ENCODE peak calls at places on chromosomes 16 and 17, in six cellular contexts. One of them, this sample, is unnamed. For H3K27me3, the result is how much of the 10 kb centered on the place peaks cover.

GRCh38 chr17:55727275-55727674 is 4.6 kb upstream of the TMEM100 start:
- DNase-seq in CD4-positive, alpha-beta T cell: no peak
- DNase-seq in adipocyte: no peak
- DNase-seq in ovary: no peak
- DNase-seq in kidney epithelial cell: no peak
- DNase-seq in tibial artery: no peak
- DNase-seq in this sample: no peak

GRCh38 chr16:11329080-11329491 is 16.2 kb upstream of the RMI2 start:
- DNase-seq in CD4-positive, alpha-beta T cell: no peak
- DNase-seq in adipocyte: peak
- DNase-seq in ovary: no peak
- DNase-seq in kidney epithelial cell: no peak
- DNase-seq in tibial artery: no peak
- DNase-seq in this sample: no peak

GRCh38 chr17:19448341-19449268 is 37.6 kb downstream of the RNF112 start:
- DNase-seq in CD4-positive, alpha-beta T cell: no peak
- DNase-seq in adipocyte: peak
- DNase-seq in ovary: no peak
- DNase-seq in kidney epithelial cell: peak
- DNase-seq in tibial artery: peak
- DNase-seq in this sample: no peak

GRCh38 chr16:86026916-86027315 is 128.0 kb downstream of the IRF8 start:
- DNase-seq in CD4-positive, alpha-beta T cell: no peak
- DNase-seq in adipocyte: no peak
- DNase-seq in ovary: no peak
- DNase-seq in kidney epithelial cell: no peak
- DNase-seq in tibial artery: peak
- DNase-seq in this sample: no peak

GRCh38 chr16:5490499-5490898 is 392.9 kb upstream of the EEF2KMT start:
- DNase-seq in CD4-positive, alpha-beta T cell: no peak
- DNase-seq in adipocyte: no peak
- DNase-seq in ovary: no peak
- DNase-seq in kidney epithelial cell: no peak
- DNase-seq in tibial artery: no peak
- DNase-seq in this sample: peak

GRCh38 chr17:57595942-57596695 is 149.0 kb downstream of the CCDC182 start:
- DNase-seq in CD4-positive, alpha-beta T cell: no peak
- DNase-seq in adipocyte: no peak
- DNase-seq in ovary: peak
- DNase-seq in kidney epithelial cell: no peak
- DNase-seq in tibial artery: no peak
- DNase-seq in this sample: no peak

GRCh38 chr17:17712268-17712924 is 31.1 kb downstream of the RAI1 start:
- DNase-seq in CD4-positive, alpha-beta T cell: no peak
- DNase-seq in adipocyte: peak
- DNase-seq in ovary: no peak
- DNase-seq in kidney epithelial cell: no peak
- DNase-seq in tibial artery: no peak
- DNase-seq in this sample: no peak

GRCh38 chr16:86515420-86515779 is 5.1 kb downstream of the FOXF1 start:
- DNase-seq in CD4-positive, alpha-beta T cell: no peak
- DNase-seq in adipocyte: no peak
- DNase-seq in ovary: no peak
- DNase-seq in kidney epithelial cell: no peak
- DNase-seq in tibial artery: no peak
- DNase-seq in this sample: no peak

GRCh38 chr17:47745037-47745380 is 12.0 kb downstream of the TBX21 start:
- DNase-seq in CD4-positive, alpha-beta T cell: no peak
- DNase-seq in adipocyte: no peak
- DNase-seq in ovary: no peak
- DNase-seq in kidney epithelial cell: no peak
- DNase-seq in tibial artery: no peak
- DNase-seq in this sample: no peak

GRCh38 chr16:7303014-7303676 is 29.5 kb upstream of the RBFOX1 start:
- DNase-seq in CD4-positive, alpha-beta T cell: no peak
- DNase-seq in adipocyte: no peak
- DNase-seq in ovary: peak
- DNase-seq in kidney epithelial cell: no peak
- DNase-seq in tibial artery: no peak
- DNase-seq in this sample: no peak

GRCh38 chr17:47207143-47208067 is 1.7 kb upstream of the MYL4 start:
- DNase-seq in CD4-positive, alpha-beta T cell: no peak
- DNase-seq in adipocyte: no peak
- DNase-seq in ovary: no peak
- DNase-seq in kidney epithelial cell: no peak
- DNase-seq in tibial artery: no peak
- DNase-seq in this sample: no peak

GRCh38 chr17:3925684-3926537 is 9.6 kb upstream of the P2RX1 start:
- DNase-seq in CD4-positive, alpha-beta T cell: no peak
- DNase-seq in adipocyte: no peak
- DNase-seq in ovary: no peak
- DNase-seq in kidney epithelial cell: no peak
- DNase-seq in tibial artery: no peak
- DNase-seq in this sample: no peak

DNA sequence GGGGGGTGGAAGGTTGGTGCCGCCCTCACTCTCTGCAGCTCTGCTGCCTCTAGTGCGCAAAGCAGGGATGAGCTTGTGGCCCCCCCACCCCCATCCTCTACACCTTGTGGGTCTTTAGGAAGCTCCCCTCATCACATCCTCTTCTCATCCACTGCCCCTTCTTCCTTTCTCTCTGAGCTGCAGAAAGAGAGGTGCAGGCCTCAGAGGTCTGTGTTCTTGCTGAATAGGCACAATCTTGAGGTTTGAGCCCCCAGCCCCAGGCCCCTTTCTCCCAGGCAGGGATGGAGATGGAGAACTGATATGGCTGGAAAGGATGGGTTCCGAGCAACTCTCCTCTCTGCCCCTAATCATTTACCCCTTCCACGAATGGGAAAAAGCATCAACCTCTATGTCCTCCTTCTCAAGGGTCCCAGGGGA is 2.6 kb downstream of the CACNA1G start:
- DNase-seq in CD4-positive, alpha-beta T cell: no peak
- DNase-seq in adipocyte: no peak
- DNase-seq in ovary: no peak
- DNase-seq in kidney epithelial cell: no peak
- DNase-seq in tibial artery: no peak
- DNase-seq in this sample: no peak
- H3K27me3 ChIP-seq in CD4-positive, alpha-beta T cell: half or more
- H3K27me3 ChIP-seq in adipocyte: under half
- H3K27me3 ChIP-seq in ovary: under half
- H3K27me3 ChIP-seq in kidney epithelial cell: half or more
- H3K27me3 ChIP-seq in tibial artery: under half
- H3K27me3 ChIP-seq in this sample: under half

GRCh38 chr17:76080934-76081287 is 1.9 kb downstream of the ZACN start:
- DNase-seq in CD4-positive, alpha-beta T cell: no peak
- DNase-seq in adipocyte: no peak
- DNase-seq in ovary: no peak
- DNase-seq in kidney epithelial cell: no peak
- DNase-seq in tibial artery: no peak
- DNase-seq in this sample: no peak

GRCh38 chr17:76080207-76080933 is 1.4 kb downstream of the ZACN start:
- DNase-seq in CD4-positive, alpha-beta T cell: no peak
- DNase-seq in adipocyte: no peak
- DNase-seq in ovary: no peak
- DNase-seq in kidney epithelial cell: no peak
- DNase-seq in tibial artery: no peak
- DNase-seq in this sample: no peak

GRCh38 chr17:76078859-76079576 is at the start of gene ZACN:
- DNase-seq in CD4-positive, alpha-beta T cell: no peak
- DNase-seq in adipocyte: no peak
- DNase-seq in ovary: no peak
- DNase-seq in kidney epithelial cell: no peak
- DNase-seq in tibial artery: no peak
- DNase-seq in this sample: no peak

GRCh38 chr17:76081295-76082210 is 2.6 kb downstream of the ZACN start:
- DNase-seq in CD4-positive, alpha-beta T cell: no peak
- DNase-seq in adipocyte: no peak
- DNase-seq in ovary: no peak
- DNase-seq in kidney epithelial cell: no peak
- DNase-seq in tibial artery: no peak
- DNase-seq in this sample: no peak

DNA sequence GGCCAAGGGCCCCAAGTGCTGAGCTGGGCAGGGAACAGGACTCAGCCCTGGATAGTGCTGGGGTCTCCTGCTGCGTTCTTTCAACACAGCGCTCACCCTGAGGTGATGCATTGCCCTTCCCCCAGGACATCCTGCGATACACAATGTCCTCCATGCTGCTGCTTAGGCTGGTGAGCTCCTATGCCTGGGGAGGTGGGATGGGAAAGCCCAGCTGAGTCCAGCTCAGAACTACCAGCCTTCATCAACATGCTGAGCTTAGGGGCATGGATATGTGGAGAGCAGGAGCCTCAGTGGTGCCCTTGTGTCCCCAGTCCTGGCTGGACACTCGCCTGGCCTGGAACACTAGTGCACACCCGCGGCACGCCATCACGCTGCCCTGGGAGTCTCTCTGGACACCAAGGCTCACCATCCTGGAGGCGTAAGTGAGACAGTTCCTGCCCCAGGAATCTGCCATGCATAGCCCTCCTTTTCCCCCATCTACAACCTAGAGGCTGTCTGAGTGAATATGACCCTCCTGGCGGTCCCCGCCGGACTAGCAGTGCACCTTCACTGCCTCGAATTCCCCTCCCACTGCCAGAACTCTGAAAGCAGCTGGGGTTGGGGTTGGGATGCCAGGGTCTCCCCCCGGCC is 710 bp downstream of the ZACN start:
- DNase-seq in CD4-positive, alpha-beta T cell: no peak
- DNase-seq in adipocyte: no peak
- DNase-seq in ovary: no peak
- DNase-seq in kidney epithelial cell: no peak
- DNase-seq in tibial artery: no peak
- DNase-seq in this sample: no peak
- H3K27me3 ChIP-seq in CD4-positive, alpha-beta T cell: under half
- H3K27me3 ChIP-seq in adipocyte: half or more
- H3K27me3 ChIP-seq in ovary: under half
- H3K27me3 ChIP-seq in kidney epithelial cell: half or more
- H3K27me3 ChIP-seq in tibial artery: under half
- H3K27me3 ChIP-seq in this sample: half or more

GRCh38 chr17:79792371-79792871 is 4.5 kb downstream of the CBX8 start:
- DNase-seq in CD4-positive, alpha-beta T cell: no peak
- DNase-seq in adipocyte: no peak
- DNase-seq in ovary: peak
- DNase-seq in kidney epithelial cell: no peak
- DNase-seq in tibial artery: no peak
- DNase-seq in this sample: no peak
- H3K27me3 ChIP-seq in CD4-positive, alpha-beta T cell: under half
- H3K27me3 ChIP-seq in adipocyte: under half
- H3K27me3 ChIP-seq in ovary: under half
- H3K27me3 ChIP-seq in kidney epithelial cell: half or more
- H3K27me3 ChIP-seq in tibial artery: under half
- H3K27me3 ChIP-seq in this sample: under half

GRCh38 chr16:50463581-50464324 is 84.4 kb upstream of the NKD1 start:
- DNase-seq in CD4-positive, alpha-beta T cell: no peak
- DNase-seq in adipocyte: no peak
- DNase-seq in ovary: no peak
- DNase-seq in kidney epithelial cell: no peak
- DNase-seq in tibial artery: peak
- DNase-seq in this sample: no peak
- H3K27me3 ChIP-seq in CD4-positive, alpha-beta T cell: under half
- H3K27me3 ChIP-seq in adipocyte: half or more
- H3K27me3 ChIP-seq in ovary: under half
- H3K27me3 ChIP-seq in kidney epithelial cell: under half
- H3K27me3 ChIP-seq in tibial artery: under half
- H3K27me3 ChIP-seq in this sample: under half

DNA sequence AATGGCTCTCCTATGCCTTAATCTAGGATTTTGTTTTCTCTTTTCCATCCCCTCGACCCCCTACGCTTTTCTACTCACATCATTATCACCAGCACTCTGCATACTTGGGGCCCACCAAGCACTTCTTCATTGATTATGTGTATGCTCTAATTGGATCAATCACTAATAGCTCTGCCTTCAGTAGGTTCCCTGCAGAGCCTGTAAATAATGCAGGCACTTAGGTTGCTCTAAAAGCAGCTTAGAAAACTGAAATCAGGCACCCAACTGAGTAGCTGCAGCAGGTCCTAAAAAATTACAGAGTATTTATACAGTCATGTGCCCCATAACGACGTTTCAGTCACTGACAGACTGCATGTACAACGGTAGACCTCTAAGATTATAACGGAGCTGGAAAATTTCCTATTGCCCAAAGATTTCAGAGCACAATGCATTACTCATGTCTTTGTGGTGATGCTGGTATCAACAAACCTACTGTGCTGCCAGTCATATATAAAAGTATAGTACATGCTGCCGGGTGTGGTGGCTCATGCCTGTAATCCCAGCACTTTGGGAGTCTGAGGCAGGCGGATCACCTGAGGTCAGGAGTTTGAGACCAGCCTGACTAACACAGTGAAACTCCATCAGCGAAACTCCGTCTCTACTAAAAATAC is 280.4 kb downstream of the HS3ST3B1 start:
- DNase-seq in CD4-positive, alpha-beta T cell: no peak
- DNase-seq in adipocyte: no peak
- DNase-seq in ovary: no peak
- DNase-seq in kidney epithelial cell: no peak
- DNase-seq in tibial artery: no peak
- DNase-seq in this sample: no peak
- H3K27me3 ChIP-seq in CD4-positive, alpha-beta T cell: under half
- H3K27me3 ChIP-seq in adipocyte: under half
- H3K27me3 ChIP-seq in ovary: under half
- H3K27me3 ChIP-seq in kidney epithelial cell: under half
- H3K27me3 ChIP-seq in tibial artery: under half
- H3K27me3 ChIP-seq in this sample: under half

DNA sequence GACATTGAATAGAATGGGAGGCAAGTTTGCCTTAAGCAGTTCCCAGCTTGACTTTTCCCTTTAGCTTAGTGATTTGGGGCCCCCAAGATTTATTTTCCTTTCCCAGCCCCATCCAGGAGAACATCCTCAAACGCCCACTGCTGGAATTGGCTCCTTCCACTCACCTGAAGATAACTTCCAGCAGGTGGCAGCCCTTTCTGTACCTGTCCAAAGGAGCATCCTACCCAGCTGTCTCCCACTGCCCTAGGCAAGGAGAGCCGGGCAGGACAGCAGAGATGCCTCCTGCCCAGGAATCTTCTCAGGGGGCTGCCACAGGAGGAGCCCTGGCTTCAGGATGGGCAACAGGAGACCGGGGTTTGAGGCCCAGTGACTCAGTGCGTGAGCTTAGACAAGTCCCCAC is 6.4 kb downstream of the CACNG5 start:
- DNase-seq in CD4-positive, alpha-beta T cell: no peak
- DNase-seq in adipocyte: no peak
- DNase-seq in ovary: no peak
- DNase-seq in kidney epithelial cell: no peak
- DNase-seq in tibial artery: no peak
- DNase-seq in this sample: no peak
- H3K27me3 ChIP-seq in CD4-positive, alpha-beta T cell: under half
- H3K27me3 ChIP-seq in adipocyte: half or more
- H3K27me3 ChIP-seq in ovary: under half
- H3K27me3 ChIP-seq in kidney epithelial cell: under half
- H3K27me3 ChIP-seq in tibial artery: under half
- H3K27me3 ChIP-seq in this sample: under half

GRCh38 chr16:21199607-21200218 is 11.7 kb downstream of the ZP2 start:
- DNase-seq in CD4-positive, alpha-beta T cell: no peak
- DNase-seq in adipocyte: no peak
- DNase-seq in ovary: no peak
- DNase-seq in kidney epithelial cell: no peak
- DNase-seq in tibial artery: no peak
- DNase-seq in this sample: no peak
- H3K27me3 ChIP-seq in CD4-positive, alpha-beta T cell: under half
- H3K27me3 ChIP-seq in adipocyte: under half
- H3K27me3 ChIP-seq in ovary: under half
- H3K27me3 ChIP-seq in kidney epithelial cell: under half
- H3K27me3 ChIP-seq in tibial artery: under half
- H3K27me3 ChIP-seq in this sample: under half